ENCODE peak calls at places on chromosomes 3 and 15, in six cellular contexts. F is activated gamma-delta T cell treated with anti-CD3 and anti-CD28 coated beads, Interleukin-2, amount 50 U/mL, for 16 hours; A is Right ventricle myocardium superior; V is astrocyte of the spinal cord; H is GF-D8; R is NCI-H2171 treated with DMSO at 0.1 percent for 48 hours. W is an unnamed sample.
A peak's percentile ranks its signal among the peaks of the same experiment; 100 is the strongest.

GRCh38 chr15:43317566-43318184 is 12.7 kb downstream of the LCMT2 start:
- DNase-seq in A (no peak), V (peak; percentile 2), F (no peak), R (no peak), H (no peak), W (no peak)

GRCh38 chr3:161852744-161853143 is 356.1 kb downstream of the OTOL1 start:
- DNase-seq in R (no peak), H (no peak), V (no peak), F (no peak), A (peak; percentile 17), W (no peak)

GRCh38 chr3:16236856-16237393 is 27.8 kb downstream of the DPH3 start:
- DNase-seq in A (no peak), V (peak; percentile 21), F (no peak), R (no peak), H (no peak), W (no peak)

GRCh38 chr15:95724908-95725633 is 605.4 kb upstream of the NR2F2 start:
- DNase-seq in V (no peak), H (no peak), R (no peak), A (no peak), F (no peak), W (no peak)

GRCh38 chr15:52658955-52659354 is 20.2 kb downstream of the ATOSA start:
- DNase-seq in A (no peak), F (peak; percentile 7), V (no peak), R (no peak), H (no peak), W (no peak)

GRCh38 chr3:136141891-136142290 is 54.2 kb downstream of the MSL2 start:
- DNase-seq in H (no peak), V (peak; percentile 34), F (no peak), A (no peak), R (no peak), W (no peak)

GRCh38 chr3:58173670-58174472 is 36.9 kb downstream of the DNASE1L3 start:
- DNase-seq in A (peak; percentile 71), F (no peak), H (peak; percentile 36), R (peak; percentile 47), V (no peak), W (no peak)

GRCh38 chr3:144344925-144345548 is 373.4 kb downstream of the DIPK2A start:
- DNase-seq in R (no peak), V (no peak), H (peak; percentile 54), F (no peak), A (no peak), W (no peak)